ENCODE peak calls at places on chromosome 18, in seven cellular contexts. C, L, B, P, Y, U and M are unnamed samples. For H3K9me3, the result is how much of the 10 kb centered on the place peaks cover.

GRCh38 chr18:22391571-22392359 is 25.9 kb downstream of the CTAGE1 start:
- DNase-seq in C (peak), L (no peak), B (peak), P (peak), Y (peak), U (no peak), M (no peak)

GRCh38 chr18:10072659-10073309 is 159.0 kb downstream of the VAPA start:
- DNase-seq in C (no peak), L (no peak), B (peak), P (peak), Y (no peak), U (no peak), M (no peak)

GRCh38 chr18:7452331-7452730 is 114.8 kb upstream of the PTPRM start:
- DNase-seq in C (no peak), L (no peak), B (no peak), P (peak), Y (peak), U (no peak), M (no peak)

GRCh38 chr18:40529478-40529877 is 1425.6 kb upstream of the PIK3C3 start:
- DNase-seq in C (no peak), L (no peak), B (peak), P (peak), Y (no peak), U (no peak), M (no peak)

GRCh38 chr18:59900222-59901128 is 679 bp downstream of the PMAIP1 start:
- DNase-seq in C (peak), L (peak), B (peak), P (peak), Y (peak), U (peak), M (peak)

GRCh38 chr18:41948544-41949110 is 6.4 kb upstream of the PIK3C3 start:
- DNase-seq in C (no peak), L (no peak), B (no peak), P (no peak), Y (no peak), U (no peak), M (no peak)

GRCh38 chr18:34773961-34774754 is 64.1 kb downstream of the DTNA start:
- DNase-seq in C (peak), L (peak), B (peak), P (peak), Y (peak), U (no peak), M (peak)

GRCh38 chr18:6328624-6329016 is 86.1 kb downstream of the L3MBTL4 start:
- DNase-seq in C (no peak), L (peak), B (no peak), P (no peak), Y (no peak), U (no peak), M (no peak)

GRCh38 chr18:25029802-25030201 is 322.2 kb downstream of the ZNF521 start:
- DNase-seq in C (no peak), L (no peak), B (no peak), P (no peak), Y (no peak), U (no peak), M (no peak)

GRCh38 chr18:31683106-31683505 is 1.3 kb downstream of the B4GALT6 start:
- DNase-seq in C (no peak), L (no peak), B (no peak), P (no peak), Y (no peak), U (no peak), M (no peak)

GRCh38 chr18:45998244-45998643 is 31.1 kb upstream of the EPG5 start:
- DNase-seq in C (no peak), L (no peak), B (no peak), P (no peak), Y (no peak), U (no peak), M (no peak)

GRCh38 chr18:9721893-9722515 is 13.9 kb downstream of the RAB31 start:
- DNase-seq in C (no peak), L (no peak), B (no peak), P (no peak), Y (no peak), U (no peak), M (no peak)

GRCh38 chr18:72324677-72325076 is 219.5 kb downstream of the CBLN2 start:
- DNase-seq in C (no peak), L (no peak), B (no peak), P (no peak), Y (no peak), U (no peak), M (no peak)
- H3K9me3 ChIP-seq in C (under half), L (under half), B (under half), P (under half), Y (under half), U (under half), M (under half)

DNA sequence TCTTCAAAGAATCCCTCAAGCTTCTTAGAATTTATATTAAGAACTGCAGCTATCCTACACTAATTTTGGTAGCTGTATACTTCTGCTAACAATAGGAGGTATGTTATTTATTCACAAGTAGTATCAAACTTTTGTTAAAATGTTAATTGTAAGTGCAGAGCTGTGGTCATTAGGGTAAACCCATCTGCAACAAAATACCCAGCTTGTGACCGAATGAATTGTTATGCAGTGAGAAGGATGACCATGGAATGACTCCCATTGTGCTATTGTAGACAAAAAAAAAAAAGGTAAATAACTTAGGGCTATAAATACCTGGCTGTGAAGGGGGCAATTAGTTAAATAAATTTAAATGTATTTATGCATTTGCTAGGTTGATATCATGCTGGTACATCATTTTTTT is 186.1 kb downstream of the ADCYAP1 start:
- DNase-seq in C (no peak), L (no peak), B (no peak), P (no peak), Y (no peak), U (no peak), M (no peak)
- H3K9me3 ChIP-seq in C (under half), L (under half), B (under half), P (under half), Y (under half), U (under half), M (under half)

GRCh38 chr18:57819671-57820460 is 16.8 kb upstream of the ATP8B1 start:
- DNase-seq in C (peak), L (peak), B (peak), P (peak), Y (peak), U (no peak), M (peak)
- H3K9me3 ChIP-seq in C (under half), L (under half), B (under half), P (under half), Y (under half), U (under half), M (under half)

GRCh38 chr18:78785706-78786105 is 193.9 kb upstream of the SALL3 start:
- DNase-seq in C (no peak), L (no peak), B (no peak), P (no peak), Y (no peak), U (no peak), M (no peak)

GRCh38 chr18:78788161-78788560 is 191.5 kb upstream of the SALL3 start:
- DNase-seq in C (no peak), L (no peak), B (no peak), P (no peak), Y (no peak), U (peak), M (no peak)

GRCh38 chr18:78789850-78790249 is 189.8 kb upstream of the SALL3 start:
- DNase-seq in C (no peak), L (no peak), B (no peak), P (no peak), Y (no peak), U (peak), M (no peak)

GRCh38 chr18:78786776-78787175 is 192.8 kb upstream of the SALL3 start:
- DNase-seq in C (no peak), L (no peak), B (no peak), P (no peak), Y (no peak), U (peak), M (no peak)

GRCh38 chr18:78787751-78788150 is 191.9 kb upstream of the SALL3 start:
- DNase-seq in C (no peak), L (no peak), B (no peak), P (no peak), Y (no peak), U (peak), M (no peak)
- H3K9me3 ChIP-seq in C (under half), L (under half), B (under half), P (under half), Y (under half), U (under half), M (under half)

DNA sequence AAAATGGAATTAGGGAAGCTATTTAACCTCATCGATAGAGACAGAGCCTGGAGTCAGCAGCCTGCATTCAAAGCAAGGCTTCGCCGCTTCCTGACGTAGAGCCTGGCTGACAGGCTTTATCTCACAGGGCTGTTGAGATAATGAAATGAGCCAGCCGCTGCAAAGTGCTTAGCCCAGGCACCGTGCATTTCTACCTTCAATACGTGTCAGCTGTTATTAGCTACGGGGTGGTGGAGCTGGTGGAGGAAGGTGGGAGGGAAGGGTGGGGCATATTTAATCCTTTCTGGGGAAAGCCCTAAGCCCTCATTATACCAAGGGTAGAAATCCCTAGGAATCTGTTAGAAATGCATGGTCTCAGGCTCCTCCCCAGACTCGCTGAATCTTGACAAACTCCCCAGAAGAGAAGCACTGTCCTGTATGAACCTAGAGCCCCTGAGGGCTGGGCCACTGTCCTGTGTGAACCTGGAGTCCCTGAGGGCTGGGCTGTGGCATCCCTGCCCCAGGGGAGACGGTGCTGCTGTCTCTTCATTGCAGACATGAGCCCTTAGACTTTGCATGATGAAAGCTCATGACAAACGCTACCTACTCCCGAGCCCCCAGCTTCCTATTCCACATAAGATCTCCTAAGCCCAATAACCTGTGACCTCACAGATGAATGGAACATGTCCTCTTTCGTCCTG is 72.4 kb downstream of the ALPK2 start:
- DNase-seq in C (no peak), L (peak), B (no peak), P (no peak), Y (no peak), U (no peak), M (peak)
- H3K9me3 ChIP-seq in C (under half), L (under half), B (under half), P (under half), Y (under half), U (under half), M (under half)

DNA sequence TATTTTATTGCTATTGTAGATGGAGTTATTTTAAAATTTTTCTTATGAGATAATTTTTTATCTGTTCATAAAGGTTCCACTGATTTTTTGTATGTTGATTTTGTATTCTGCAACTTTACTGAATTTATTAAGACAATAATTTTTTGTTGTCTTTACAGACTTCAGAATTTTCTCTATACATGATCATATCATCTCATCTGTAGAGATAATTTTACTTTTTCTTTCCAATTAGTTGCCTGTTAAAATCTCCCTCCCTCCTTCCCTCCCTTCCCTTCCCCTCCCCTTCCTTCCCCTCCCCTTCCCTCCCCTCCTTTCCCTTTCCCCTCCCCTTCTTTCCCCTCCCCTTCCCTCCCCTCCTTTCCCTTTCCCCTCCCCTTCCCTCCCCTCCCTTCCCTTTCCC is 378.1 kb downstream of the SOCS6 start:
- DNase-seq in C (no peak), L (no peak), B (no peak), P (no peak), Y (no peak), U (no peak), M (no peak)
- H3K9me3 ChIP-seq in C (under half), L (under half), B (under half), P (under half), Y (under half), U (under half), M (under half)

GRCh38 chr18:26208901-26209445 is 17.3 kb upstream of the TAF4B start:
- DNase-seq in C (no peak), L (no peak), B (no peak), P (no peak), Y (no peak), U (no peak), M (no peak)

GRCh38 chr18:26210147-26210546 is 16.1 kb upstream of the TAF4B start:
- DNase-seq in C (no peak), L (no peak), B (no peak), P (no peak), Y (no peak), U (no peak), M (no peak)

GRCh38 chr18:26205318-26205717 is 20.9 kb upstream of the TAF4B start:
- DNase-seq in C (no peak), L (no peak), B (no peak), P (no peak), Y (no peak), U (no peak), M (no peak)

GRCh38 chr18:26207937-26208336 is 18.3 kb upstream of the TAF4B start:
- DNase-seq in C (no peak), L (no peak), B (no peak), P (no peak), Y (no peak), U (no peak), M (no peak)

DNA sequence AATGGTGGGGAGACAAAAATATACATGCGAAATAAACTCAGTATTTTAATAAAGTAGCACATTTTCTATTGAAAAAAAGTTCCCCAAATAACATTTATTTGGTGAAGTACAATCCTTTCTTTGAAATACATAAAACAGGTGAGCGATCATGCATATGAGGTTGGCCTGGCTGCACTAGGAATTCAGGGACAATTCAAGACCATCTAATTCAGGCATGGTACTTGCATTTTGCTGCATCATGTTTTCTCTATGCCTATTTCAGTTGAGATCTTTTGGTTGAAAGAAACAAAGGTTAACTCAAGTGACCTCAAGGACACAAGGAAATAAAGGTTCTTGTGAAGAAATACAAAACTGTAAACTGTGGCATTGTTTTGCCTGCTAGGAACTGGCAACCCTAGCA is 19.8 kb upstream of the TAF4B start:
- DNase-seq in C (no peak), L (no peak), B (no peak), P (no peak), Y (no peak), U (no peak), M (no peak)
- H3K9me3 ChIP-seq in C (under half), L (under half), B (under half), P (under half), Y (under half), U (under half), M (under half)

GRCh38 chr18:78828131-78828530 is 151.5 kb upstream of the SALL3 start:
- DNase-seq in C (no peak), L (no peak), B (no peak), P (no peak), Y (no peak), U (no peak), M (no peak)

GRCh38 chr18:78826631-78827030 is 153.0 kb upstream of the SALL3 start:
- DNase-seq in C (no peak), L (no peak), B (no peak), P (no peak), Y (no peak), U (no peak), M (no peak)

GRCh38 chr18:78822886-78823285 is 156.7 kb upstream of the SALL3 start:
- DNase-seq in C (no peak), L (no peak), B (no peak), P (no peak), Y (no peak), U (peak), M (no peak)

GRCh38 chr18:78827141-78827540 is 152.5 kb upstream of the SALL3 start:
- DNase-seq in C (no peak), L (no peak), B (no peak), P (no peak), Y (no peak), U (peak), M (no peak)

GRCh38 chr18:78825168-78825567 is 154.4 kb upstream of the SALL3 start:
- DNase-seq in C (no peak), L (no peak), B (no peak), P (no peak), Y (no peak), U (no peak), M (no peak)
- H3K9me3 ChIP-seq in C (under half), L (under half), B (under half), P (under half), Y (under half), U (under half), M (under half)

GRCh38 chr18:79900610-79901570 is 50.6 kb downstream of the SLC66A2 start:
- DNase-seq in C (peak), L (peak), B (no peak), P (no peak), Y (no peak), U (no peak), M (no peak)

GRCh38 chr18:79898952-79899608 is 52.4 kb downstream of the SLC66A2 start:
- DNase-seq in C (peak), L (no peak), B (no peak), P (no peak), Y (no peak), U (peak), M (no peak)

GRCh38 chr18:79901665-79902064 is 49.8 kb downstream of the SLC66A2 start:
- DNase-seq in C (peak), L (no peak), B (no peak), P (no peak), Y (no peak), U (no peak), M (no peak)

GRCh38 chr18:79897940-79898625 is 53.4 kb downstream of the SLC66A2 start:
- DNase-seq in C (peak), L (no peak), B (no peak), P (no peak), Y (no peak), U (no peak), M (no peak)

GRCh38 chr18:79899609-79900435 is 51.6 kb downstream of the SLC66A2 start:
- DNase-seq in C (peak), L (no peak), B (no peak), P (no peak), Y (no peak), U (peak), M (no peak)
- H3K9me3 ChIP-seq in C (under half), L (under half), B (under half), P (under half), Y (under half), U (half or more), M (under half)

GRCh38 chr18:61432590-61432989 is 99.4 kb downstream of the CDH20 start:
- DNase-seq in C (no peak), L (no peak), B (no peak), P (no peak), Y (no peak), U (no peak), M (no peak)
- H3K9me3 ChIP-seq in C (under half), L (under half), B (under half), P (under half), Y (under half), U (under half), M (under half)